ENCODE peak calls at places on chromosome 15, in five cellular contexts. F is trophoblast cell, M is IMR-90, G is neuronal stem cell, E is mesenchymal stem cell. H is an unnamed sample.

GRCh38 chr15:55526559-55527036 is 18.6 kb upstream of the DNAAF4 start:
- DNase-seq in F (peak), G (no peak), M (peak), E (peak), H (peak)

GRCh38 chr15:56678562-56678961 is 54.7 kb downstream of the ZNF280D start:
- DNase-seq in F (no peak), G (no peak), M (no peak), E (no peak), H (no peak)

GRCh38 chr15:25733036-25733855 is 129.9 kb downstream of the ATP10A start:
- DNase-seq in M (no peak), E (no peak), F (no peak), G (no peak), H (no peak)

GRCh38 chr15:68411735-68412134 is 20.2 kb downstream of the ITGA11 start:
- DNase-seq in G (no peak), F (no peak), E (no peak), M (no peak), H (peak)

GRCh38 chr15:79197285-79197684 is 85.2 kb upstream of the ANKRD34C start:
- DNase-seq in M (no peak), E (no peak), F (no peak), G (no peak), H (no peak)

GRCh38 chr15:74130849-74131617 is 647 bp downstream of the ISLR2 start:
- DNase-seq in F (no peak), G (no peak), M (no peak), E (no peak), H (no peak)

GRCh38 chr15:55282284-55282833 is 7.3 kb downstream of the RAB27A start:
- DNase-seq in M (peak), G (no peak), E (peak), F (peak), H (no peak)

GRCh38 chr15:31136016-31136415 is 34.5 kb upstream of the TRPM1 start:
- DNase-seq in G (no peak), M (no peak), E (no peak), F (peak), H (no peak)

GRCh38 chr15:83653639-83654378 is at the start of gene ADAMTSL3:
- DNase-seq in F (peak), G (peak), M (no peak), E (peak), H (peak)

GRCh38 chr15:90836296-90836871 is 32.0 kb upstream of the FURIN start:
- DNase-seq in E (peak), M (peak), F (peak), G (no peak), H (no peak)

GRCh38 chr15:96345560-96346389 is 15.3 kb downstream of the NR2F2 start:
- DNase-seq in M (peak), G (no peak), E (peak), F (peak), H (no peak)

GRCh38 chr15:69813881-69814280 is 283.8 kb downstream of the TLE3 start:
- DNase-seq in F (peak), E (no peak), G (no peak), M (no peak), H (no peak)

GRCh38 chr15:90103669-90104329 is 1.5 kb upstream of the IDH2 start:
- DNase-seq in M (no peak), F (no peak), G (no peak), E (no peak), H (no peak)

GRCh38 chr15:63519548-63520178 is 15.3 kb downstream of the USP3 start:
- DNase-seq in E (no peak), F (no peak), G (no peak), M (no peak), H (no peak)

GRCh38 chr15:23420806-23421575 is 26.1 kb downstream of the GOLGA6L2 start:
- DNase-seq in F (no peak), G (no peak), E (no peak), M (no peak), H (no peak)

GRCh38 chr15:65829150-65829764 is 37.2 kb upstream of the DENND4A start:
- DNase-seq in G (no peak), F (peak), M (peak), E (peak), H (no peak)

GRCh38 chr15:42695527-42696071 is 41.3 kb downstream of the CDAN1 start:
- DNase-seq in G (no peak), E (no peak), M (no peak), F (no peak), H (no peak)

GRCh38 chr15:26773917-26774316 is 1.1 kb upstream of the GABRB3 start:
- DNase-seq in F (no peak), M (no peak), G (peak), E (no peak), H (no peak)

GRCh38 chr15:71753346-71753745 is 57.0 kb upstream of the NR2E3 start:
- DNase-seq in F (no peak), E (peak), M (peak), G (no peak), H (no peak)

GRCh38 chr15:57327985-57328471 is 48.3 kb upstream of the CGNL1 start:
- DNase-seq in M (peak), E (peak), F (peak), G (no peak), H (no peak)

GRCh38 chr15:35522061-35522460 is 23.9 kb downstream of the DPH6 start:
- DNase-seq in G (no peak), E (peak), M (peak), F (no peak), H (no peak)

GRCh38 chr15:72117448-72117697 is 577 bp downstream of the MYO9A start:
- DNase-seq in F (peak), G (peak), M (peak), E (peak), H (peak)

GRCh38 chr15:40358492-40359353 is 704 bp downstream of the DISP2 start:
- DNase-seq in M (no peak), F (no peak), E (no peak), G (no peak), H (no peak)

GRCh38 chr15:82146990-82147461 is 101.2 kb upstream of the MEX3B start:
- DNase-seq in F (peak), E (peak), G (no peak), M (peak), H (no peak)

GRCh38 chr15:67383903-67384302 is 129.3 kb downstream of the IQCH start:
- DNase-seq in M (peak), E (peak), G (no peak), F (peak), H (no peak)

GRCh38 chr15:94206463-94207167 is 24.7 kb upstream of the MCTP2 start:
- DNase-seq in M (peak), F (peak), G (no peak), E (peak), H (no peak)

GRCh38 chr15:67820992-67821783 is 4.1 kb upstream of the SKOR1 start:
- DNase-seq in G (no peak), E (peak), F (peak), M (peak), H (peak)

GRCh38 chr15:52021128-52021671 is 2.2 kb downstream of the MAPK6 start:
- DNase-seq in M (peak), F (peak), G (no peak), E (peak), H (no peak)

GRCh38 chr15:50182233-50183013 is 427 bp downstream of the SLC27A2 start:
- DNase-seq in F (peak), G (peak), E (peak), M (peak), H (peak)

GRCh38 chr15:50181206-50181982 is 602 bp upstream of the SLC27A2 start:
- DNase-seq in M (no peak), E (no peak), F (no peak), G (no peak), H (peak)

GRCh38 chr15:50184863-50185504 is 3.0 kb downstream of the SLC27A2 start:
- DNase-seq in E (no peak), M (no peak), G (no peak), F (peak), H (no peak)

GRCh38 chr15:50181983-50182232 is at the start of gene SLC27A2:
- DNase-seq in F (no peak), E (no peak), M (peak), G (peak), H (no peak)

DNA sequence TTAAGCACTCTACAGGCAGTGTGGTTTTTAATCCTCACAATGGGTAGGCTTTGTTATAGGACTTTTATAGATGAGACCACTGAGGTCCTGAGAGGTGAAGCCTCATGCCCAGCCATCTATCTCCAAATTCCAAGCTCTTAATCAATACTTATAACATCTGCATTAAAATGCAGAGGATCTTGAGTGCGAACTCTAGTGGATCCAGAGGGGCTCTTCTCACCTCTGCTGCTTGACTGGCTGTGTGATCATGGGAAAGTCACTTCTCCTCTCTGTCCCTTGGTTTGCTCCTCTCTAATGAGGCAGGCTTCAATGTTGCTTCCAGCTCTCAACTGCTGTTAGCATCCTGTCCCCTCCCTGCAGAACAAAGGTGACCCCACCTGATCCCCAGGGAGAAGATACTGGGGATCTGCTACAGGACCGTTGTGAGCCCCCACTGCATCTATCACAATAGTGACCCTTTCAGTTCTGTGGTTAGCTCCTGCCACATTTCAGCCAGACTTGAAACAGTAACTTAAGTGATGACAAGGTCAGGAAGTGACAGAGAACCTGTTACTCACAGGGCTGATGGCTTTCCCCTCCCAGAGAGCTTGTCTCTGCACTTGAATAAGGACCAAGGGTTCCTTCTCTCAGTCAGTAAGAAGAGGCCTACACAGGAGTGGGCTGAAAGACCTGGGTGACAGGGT is 1.3 kb downstream of the SLC27A2 start:
- DNase-seq in G (no peak), F (no peak), M (no peak), E (no peak), H (no peak)
- H3K4me3 ChIP-seq in G (peak), F (no peak), M (no peak), E (no peak), H (peak)

GRCh38 chr15:60822403-60822802 is 343.5 kb upstream of the ICE2 start:
- DNase-seq in E (no peak), M (no peak), G (no peak), F (no peak), H (no peak)
- H3K14ac ChIP-seq in E (no peak), M (no peak), G (peak), F (no peak), H (no peak)

GRCh38 chr15:75786564-75786925 is 56.7 kb upstream of the UBE2Q2 start:
- DNase-seq in G (no peak), M (no peak), E (no peak), F (no peak), H (no peak)
- H3K4me3 ChIP-seq in G (no peak), M (no peak), E (no peak), F (no peak), H (no peak)

DNA sequence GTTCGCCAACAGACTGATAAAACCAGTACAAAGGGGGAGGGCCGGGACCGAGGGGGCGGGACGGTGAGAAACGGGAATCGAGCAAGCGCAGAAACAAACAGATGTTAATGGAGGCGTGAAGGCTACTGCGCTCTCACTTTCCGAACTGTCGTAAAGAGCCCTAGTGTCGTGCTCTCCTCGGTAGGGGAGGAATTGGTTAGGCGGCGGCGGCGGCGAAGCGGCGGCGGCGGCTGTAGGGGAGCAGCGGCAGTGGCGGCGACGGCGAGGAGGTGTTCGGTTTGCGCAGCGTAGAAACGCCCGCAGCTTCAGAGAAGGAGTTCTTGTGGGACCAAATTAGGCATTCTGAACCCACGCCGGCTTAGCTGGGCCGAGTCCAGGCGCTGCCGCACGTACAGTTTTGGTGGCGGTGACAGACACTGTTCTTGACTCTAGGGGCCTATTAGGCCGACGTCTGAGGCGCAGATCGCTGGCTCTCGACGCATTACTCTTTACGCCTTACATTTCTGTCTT is at the start of gene RNF111:
- DNase-seq in G (peak), M (peak), F (peak), E (peak), H (peak)
- H3K14ac ChIP-seq in G (peak), M (peak), F (peak), E (peak), H (no peak)

GRCh38 chr15:85276508-85276907 is 103.9 kb upstream of the AKAP13 start:
- DNase-seq in G (no peak), E (no peak), M (no peak), F (no peak), H (no peak)
- H3K4me3 ChIP-seq in G (no peak), E (no peak), M (no peak), F (no peak), H (no peak)

GRCh38 chr15:50907866-50908208 is 646 bp upstream of the AP4E1 start:
- DNase-seq in M (peak), E (peak), G (no peak), F (peak), H (no peak)
- H3K14ac ChIP-seq in M (peak), E (no peak), G (peak), F (peak), H (no peak)

GRCh38 chr15:88613074-88613944 is 7.8 kb upstream of the AEN start:
- DNase-seq in G (no peak), F (peak), E (peak), M (peak), H (peak)
- H3K4me3 ChIP-seq in G (no peak), F (no peak), E (no peak), M (no peak), H (peak)

DNA sequence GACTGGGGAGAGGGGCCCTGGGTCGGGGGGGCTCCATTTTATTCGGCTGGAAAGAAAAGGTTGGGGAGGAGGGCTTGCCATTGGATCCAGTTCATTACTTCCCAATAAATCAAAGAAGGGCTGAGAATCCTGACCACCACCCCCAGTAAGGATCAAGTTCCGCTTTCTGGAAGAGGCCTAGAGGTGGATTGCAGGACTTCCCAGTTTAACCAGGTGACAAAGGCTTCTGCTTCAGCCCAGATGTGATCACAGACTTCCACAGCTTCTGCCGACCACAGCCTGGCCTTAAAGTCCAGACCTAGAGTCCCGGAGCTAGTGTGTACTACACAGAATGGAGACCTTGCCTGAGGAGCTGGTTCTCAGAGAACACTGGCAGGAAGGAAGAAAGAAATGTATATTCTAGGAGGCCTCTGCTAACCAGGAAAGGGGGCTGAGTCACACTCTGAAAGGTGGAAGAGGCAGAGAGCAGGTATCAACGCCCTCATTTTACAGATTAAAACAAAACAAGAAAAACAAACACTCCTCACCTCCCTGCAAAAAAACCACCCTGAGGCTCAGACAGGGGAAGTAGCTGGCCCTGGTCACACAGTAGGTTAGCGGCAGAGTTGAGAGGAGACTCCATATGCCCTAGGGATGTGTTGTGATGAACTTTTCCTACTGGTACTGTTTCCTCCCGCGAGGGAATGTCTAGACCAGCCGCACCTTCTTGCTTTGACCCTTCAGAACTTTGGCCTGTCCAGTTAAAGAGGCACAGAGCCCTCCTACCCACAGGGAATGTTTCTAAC is 1.1 kb upstream of the CEMIP start:
- DNase-seq in G (no peak), F (peak), E (no peak), M (no peak), H (no peak)
- H3K14ac ChIP-seq in G (no peak), F (no peak), E (no peak), M (peak), H (no peak)

DNA sequence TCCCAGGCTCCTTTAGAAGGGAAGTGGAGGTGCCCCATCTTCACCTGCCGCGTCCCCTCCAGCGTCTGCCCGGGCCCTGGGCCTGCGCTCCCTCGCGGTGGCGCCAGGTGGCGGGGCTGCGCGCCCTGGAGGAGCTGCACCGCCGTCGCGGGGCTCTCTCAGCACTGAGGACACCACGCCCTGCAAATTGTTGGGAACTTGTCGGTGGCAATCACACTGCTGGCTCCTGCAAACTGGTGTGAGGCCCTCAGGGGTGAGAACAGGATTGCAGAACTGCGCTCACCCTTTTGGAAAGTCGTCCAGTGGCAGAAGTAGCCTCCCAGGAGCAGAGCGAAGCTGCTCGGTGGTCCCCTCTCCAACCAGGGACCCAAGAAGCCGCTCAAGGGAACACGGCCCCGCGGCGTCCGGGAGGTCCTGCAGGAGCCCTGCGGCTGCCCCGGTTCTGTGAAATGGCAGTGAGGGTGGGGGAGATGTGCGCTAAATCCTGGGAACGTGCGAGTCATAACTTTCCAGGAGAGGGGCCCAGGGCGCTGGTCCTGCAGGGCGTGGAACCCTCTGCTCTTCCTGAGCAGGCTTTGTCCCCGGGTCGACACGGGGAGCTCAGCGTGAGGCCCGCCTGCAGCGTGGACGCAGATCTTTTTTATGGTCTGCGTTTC is 995 bp upstream of the LRRK1 start:
- DNase-seq in G (peak), F (peak), M (peak), E (peak), H (no peak)
- H3K4me3 ChIP-seq in G (no peak), F (no peak), M (peak), E (peak), H (peak)

H was measured in H1.